ENCODE peak calls at places on chromosomes 7 and 10, in eight cellular contexts. One of them, this sample, is unnamed.

GRCh38 chr7:20075415-20075814 is 141.8 kb downstream of the MACC1 start:
- DNase-seq in kidney: no peak
- DNase-seq in upper lobe of right lung: no peak
- DNase-seq in uterus: no peak
- DNase-seq in vagina: no peak
- DNase-seq in HCT116: no peak
- DNase-seq in WERI-Rb-1: no peak
- DNase-seq in cardiac muscle cell: no peak
- DNase-seq in this sample: no peak

GRCh38 chr10:45257615-45258014 is 57.8 kb downstream of the OR13A1 start:
- DNase-seq in uterus: no peak
- DNase-seq in vagina: no peak
- DNase-seq in cardiac muscle cell: no peak
- DNase-seq in WERI-Rb-1: no peak
- DNase-seq in kidney: no peak
- DNase-seq in HCT116: no peak
- DNase-seq in upper lobe of right lung: no peak
- DNase-seq in this sample: no peak

GRCh38 chr10:89352039-89352597 is 24.3 kb downstream of the IFIT3 start:
- DNase-seq in cardiac muscle cell: peak
- DNase-seq in upper lobe of right lung: no peak
- DNase-seq in HCT116: peak
- DNase-seq in kidney: peak
- DNase-seq in vagina: no peak
- DNase-seq in WERI-Rb-1: no peak
- DNase-seq in uterus: peak
- DNase-seq in this sample: no peak

GRCh38 chr7:114502454-114503254 is 88.0 kb downstream of the FOXP2 start:
- DNase-seq in WERI-Rb-1: no peak
- DNase-seq in kidney: no peak
- DNase-seq in cardiac muscle cell: no peak
- DNase-seq in HCT116: no peak
- DNase-seq in vagina: no peak
- DNase-seq in uterus: no peak
- DNase-seq in upper lobe of right lung: no peak
- DNase-seq in this sample: no peak

GRCh38 chr10:58239561-58240169 is 28.0 kb downstream of the IPMK start:
- DNase-seq in upper lobe of right lung: no peak
- DNase-seq in cardiac muscle cell: no peak
- DNase-seq in kidney: no peak
- DNase-seq in vagina: no peak
- DNase-seq in HCT116: no peak
- DNase-seq in uterus: no peak
- DNase-seq in WERI-Rb-1: no peak
- DNase-seq in this sample: no peak

GRCh38 chr10:26790596-26790995 is 70.2 kb downstream of the ABI1 start:
- DNase-seq in cardiac muscle cell: no peak
- DNase-seq in upper lobe of right lung: no peak
- DNase-seq in vagina: no peak
- DNase-seq in kidney: no peak
- DNase-seq in uterus: no peak
- DNase-seq in HCT116: no peak
- DNase-seq in WERI-Rb-1: no peak
- DNase-seq in this sample: no peak

GRCh38 chr7:157792954-157793353 is 456.1 kb downstream of the DNAJB6 start:
- DNase-seq in WERI-Rb-1: no peak
- DNase-seq in vagina: no peak
- DNase-seq in uterus: no peak
- DNase-seq in cardiac muscle cell: no peak
- DNase-seq in upper lobe of right lung: no peak
- DNase-seq in kidney: no peak
- DNase-seq in HCT116: no peak
- DNase-seq in this sample: no peak

GRCh38 chr10:4704034-4704545 is 121.9 kb upstream of the AKR1E2 start:
- DNase-seq in kidney: no peak
- DNase-seq in HCT116: peak
- DNase-seq in vagina: no peak
- DNase-seq in upper lobe of right lung: no peak
- DNase-seq in uterus: no peak
- DNase-seq in WERI-Rb-1: no peak
- DNase-seq in cardiac muscle cell: no peak
- DNase-seq in this sample: no peak

GRCh38 chr7:35185908-35186731 is 67.8 kb downstream of the TBX20 start:
- DNase-seq in upper lobe of right lung: no peak
- DNase-seq in cardiac muscle cell: peak
- DNase-seq in kidney: peak
- DNase-seq in HCT116: no peak
- DNase-seq in uterus: no peak
- DNase-seq in vagina: no peak
- DNase-seq in WERI-Rb-1: peak
- DNase-seq in this sample: no peak

GRCh38 chr7:101395376-101395775 is 32.7 kb downstream of the COL26A1 start:
- DNase-seq in WERI-Rb-1: no peak
- DNase-seq in kidney: no peak
- DNase-seq in uterus: no peak
- DNase-seq in cardiac muscle cell: no peak
- DNase-seq in upper lobe of right lung: no peak
- DNase-seq in vagina: no peak
- DNase-seq in HCT116: no peak
- DNase-seq in this sample: no peak

GRCh38 chr10:61503051-61503450 is 49.9 kb upstream of the TMEM26 start:
- DNase-seq in vagina: no peak
- DNase-seq in uterus: no peak
- DNase-seq in cardiac muscle cell: no peak
- DNase-seq in upper lobe of right lung: no peak
- DNase-seq in HCT116: no peak
- DNase-seq in kidney: no peak
- DNase-seq in WERI-Rb-1: no peak
- DNase-seq in this sample: no peak

GRCh38 chr7:28855538-28856217 is 102.5 kb downstream of the TRIL start:
- DNase-seq in upper lobe of right lung: no peak
- DNase-seq in vagina: no peak
- DNase-seq in HCT116: peak
- DNase-seq in WERI-Rb-1: no peak
- DNase-seq in cardiac muscle cell: no peak
- DNase-seq in kidney: no peak
- DNase-seq in uterus: no peak
- DNase-seq in this sample: no peak

GRCh38 chr10:70162892-70163201 is 7.5 kb downstream of the SAR1A start:
- DNase-seq in vagina: no peak
- DNase-seq in cardiac muscle cell: no peak
- DNase-seq in kidney: no peak
- DNase-seq in WERI-Rb-1: no peak
- DNase-seq in upper lobe of right lung: no peak
- DNase-seq in HCT116: no peak
- DNase-seq in uterus: no peak
- DNase-seq in this sample: no peak

GRCh38 chr10:29806350-29806788 is 171.6 kb upstream of the SVIL start:
- DNase-seq in upper lobe of right lung: no peak
- DNase-seq in cardiac muscle cell: no peak
- DNase-seq in WERI-Rb-1: no peak
- DNase-seq in kidney: no peak
- DNase-seq in uterus: no peak
- DNase-seq in HCT116: no peak
- DNase-seq in vagina: no peak
- DNase-seq in this sample: no peak

GRCh38 chr10:37975407-37975991 is 948 bp downstream of the ZNF25 start:
- DNase-seq in HCT116: no peak
- DNase-seq in WERI-Rb-1: no peak
- DNase-seq in uterus: no peak
- DNase-seq in vagina: no peak
- DNase-seq in kidney: no peak
- DNase-seq in cardiac muscle cell: peak
- DNase-seq in upper lobe of right lung: no peak
- DNase-seq in this sample: no peak

GRCh38 chr10:83539528-83540308 is 599.6 kb upstream of the GHITM start:
- DNase-seq in kidney: no peak
- DNase-seq in HCT116: no peak
- DNase-seq in cardiac muscle cell: no peak
- DNase-seq in vagina: no peak
- DNase-seq in upper lobe of right lung: no peak
- DNase-seq in uterus: peak
- DNase-seq in WERI-Rb-1: peak
- DNase-seq in this sample: peak

GRCh38 chr10:6204341-6205191 is 1.8 kb downstream of the PFKFB3 start:
- DNase-seq in upper lobe of right lung: peak
- DNase-seq in kidney: peak
- DNase-seq in vagina: peak
- DNase-seq in WERI-Rb-1: no peak
- DNase-seq in uterus: peak
- DNase-seq in HCT116: no peak
- DNase-seq in cardiac muscle cell: no peak
- DNase-seq in this sample: peak

GRCh38 chr7:50339990-50340500 is 35.5 kb downstream of the IKZF1 start:
- DNase-seq in upper lobe of right lung: no peak
- DNase-seq in kidney: no peak
- DNase-seq in WERI-Rb-1: no peak
- DNase-seq in cardiac muscle cell: no peak
- DNase-seq in vagina: no peak
- DNase-seq in HCT116: no peak
- DNase-seq in uterus: no peak
- DNase-seq in this sample: no peak

GRCh38 chr7:50335795-50336754 is 31.6 kb downstream of the IKZF1 start:
- DNase-seq in vagina: no peak
- DNase-seq in upper lobe of right lung: peak
- DNase-seq in uterus: no peak
- DNase-seq in WERI-Rb-1: no peak
- DNase-seq in HCT116: no peak
- DNase-seq in kidney: peak
- DNase-seq in cardiac muscle cell: no peak
- DNase-seq in this sample: no peak

GRCh38 chr7:50335230-50335794 is 30.8 kb downstream of the IKZF1 start:
- DNase-seq in kidney: no peak
- DNase-seq in WERI-Rb-1: no peak
- DNase-seq in HCT116: no peak
- DNase-seq in cardiac muscle cell: no peak
- DNase-seq in upper lobe of right lung: no peak
- DNase-seq in uterus: no peak
- DNase-seq in vagina: no peak
- DNase-seq in this sample: no peak

GRCh38 chr7:50334341-50334994 is 30.0 kb downstream of the IKZF1 start:
- DNase-seq in WERI-Rb-1: no peak
- DNase-seq in kidney: no peak
- DNase-seq in upper lobe of right lung: no peak
- DNase-seq in vagina: no peak
- DNase-seq in HCT116: no peak
- DNase-seq in uterus: no peak
- DNase-seq in cardiac muscle cell: no peak
- DNase-seq in this sample: no peak

GRCh38 chr7:50336909-50337703 is 32.6 kb downstream of the IKZF1 start:
- DNase-seq in cardiac muscle cell: no peak
- DNase-seq in vagina: no peak
- DNase-seq in HCT116: no peak
- DNase-seq in kidney: no peak
- DNase-seq in upper lobe of right lung: no peak
- DNase-seq in WERI-Rb-1: no peak
- DNase-seq in uterus: no peak
- DNase-seq in this sample: no peak
- H3K27ac ChIP-seq in cardiac muscle cell: no peak
- H3K27ac ChIP-seq in vagina: peak
- H3K27ac ChIP-seq in HCT116: no peak
- H3K27ac ChIP-seq in kidney: no peak
- H3K27ac ChIP-seq in upper lobe of right lung: peak
- H3K27ac ChIP-seq in WERI-Rb-1: no peak
- H3K27ac ChIP-seq in uterus: no peak
- H3K27ac ChIP-seq in this sample: no peak

DNA sequence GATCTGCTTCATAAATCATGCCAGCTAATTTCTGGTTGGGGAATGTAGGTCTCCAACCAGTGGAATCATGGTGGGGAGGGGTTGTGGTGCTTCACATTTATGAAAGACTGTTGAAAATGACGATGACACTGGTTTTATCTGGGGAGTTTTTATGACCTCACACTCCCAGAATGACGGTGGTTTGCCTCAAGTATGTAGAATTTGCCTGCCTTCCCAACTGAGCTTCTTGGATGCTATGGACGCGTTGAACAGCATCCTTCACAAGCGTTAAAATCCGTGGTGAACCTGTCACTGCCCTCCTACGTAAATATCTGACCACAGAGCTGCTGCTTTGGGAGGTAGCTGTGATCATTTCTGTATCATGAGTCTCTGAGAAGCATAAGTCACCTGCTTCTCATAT is 3.3 kb downstream of the INSYN2A start:
- DNase-seq in cardiac muscle cell: no peak
- DNase-seq in upper lobe of right lung: no peak
- DNase-seq in uterus: no peak
- DNase-seq in vagina: no peak
- DNase-seq in kidney: no peak
- DNase-seq in HCT116: no peak
- DNase-seq in WERI-Rb-1: no peak
- DNase-seq in this sample: no peak
- H3K27ac ChIP-seq in cardiac muscle cell: no peak
- H3K27ac ChIP-seq in upper lobe of right lung: no peak
- H3K27ac ChIP-seq in uterus: no peak
- H3K27ac ChIP-seq in vagina: no peak
- H3K27ac ChIP-seq in kidney: no peak
- H3K27ac ChIP-seq in HCT116: no peak
- H3K27ac ChIP-seq in WERI-Rb-1: no peak
- H3K27ac ChIP-seq in this sample: no peak

GRCh38 chr10:43772191-43772590 is 123.5 kb upstream of the ZNF32 start:
- DNase-seq in vagina: no peak
- DNase-seq in WERI-Rb-1: no peak
- DNase-seq in cardiac muscle cell: no peak
- DNase-seq in kidney: no peak
- DNase-seq in HCT116: no peak
- DNase-seq in uterus: no peak
- DNase-seq in upper lobe of right lung: no peak
- DNase-seq in this sample: no peak
- H3K27ac ChIP-seq in vagina: no peak
- H3K27ac ChIP-seq in WERI-Rb-1: no peak
- H3K27ac ChIP-seq in cardiac muscle cell: no peak
- H3K27ac ChIP-seq in kidney: no peak
- H3K27ac ChIP-seq in HCT116: no peak
- H3K27ac ChIP-seq in uterus: no peak
- H3K27ac ChIP-seq in upper lobe of right lung: no peak
- H3K27ac ChIP-seq in this sample: no peak

DNA sequence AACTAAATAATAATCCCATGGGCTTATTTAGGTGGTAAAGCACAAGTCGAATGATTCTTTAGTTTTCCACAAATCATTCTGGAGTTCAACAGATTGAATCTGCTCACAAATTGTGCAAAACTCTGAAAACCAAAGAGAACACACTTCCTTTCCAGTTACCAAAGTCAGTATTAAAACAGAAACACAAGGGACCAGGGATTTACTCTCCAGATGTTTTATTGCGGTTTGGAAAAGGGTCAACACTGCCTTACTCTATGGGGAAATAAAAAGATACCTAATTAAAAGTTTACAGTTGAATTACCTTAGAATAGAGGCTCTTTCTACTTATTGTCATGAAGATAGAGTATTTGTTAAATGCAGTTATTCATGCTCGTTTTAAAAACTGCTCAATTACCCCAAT is 8.6 kb downstream of the LAMB1 start:
- DNase-seq in kidney: no peak
- DNase-seq in cardiac muscle cell: no peak
- DNase-seq in upper lobe of right lung: no peak
- DNase-seq in uterus: no peak
- DNase-seq in HCT116: no peak
- DNase-seq in WERI-Rb-1: no peak
- DNase-seq in vagina: no peak
- DNase-seq in this sample: no peak
- H3K27ac ChIP-seq in kidney: no peak
- H3K27ac ChIP-seq in cardiac muscle cell: no peak
- H3K27ac ChIP-seq in upper lobe of right lung: no peak
- H3K27ac ChIP-seq in uterus: peak
- H3K27ac ChIP-seq in HCT116: no peak
- H3K27ac ChIP-seq in WERI-Rb-1: no peak
- H3K27ac ChIP-seq in vagina: no peak
- H3K27ac ChIP-seq in this sample: no peak

GRCh38 chr10:73585223-73585784 is 5.8 kb downstream of the USP54 start:
- DNase-seq in vagina: no peak
- DNase-seq in cardiac muscle cell: no peak
- DNase-seq in upper lobe of right lung: no peak
- DNase-seq in HCT116: no peak
- DNase-seq in kidney: no peak
- DNase-seq in uterus: no peak
- DNase-seq in WERI-Rb-1: no peak
- DNase-seq in this sample: no peak
- H3K27ac ChIP-seq in vagina: peak
- H3K27ac ChIP-seq in cardiac muscle cell: no peak
- H3K27ac ChIP-seq in upper lobe of right lung: peak
- H3K27ac ChIP-seq in HCT116: no peak
- H3K27ac ChIP-seq in kidney: no peak
- H3K27ac ChIP-seq in uterus: peak
- H3K27ac ChIP-seq in WERI-Rb-1: no peak
- H3K27ac ChIP-seq in this sample: no peak

This sample was measured in ovary.